ENCODE peak calls at places on chromosomes 7 and 10, in five cellular contexts. D, L, T, Z and M are unnamed samples. For H3K36me3 and H3K4me1, the result is how much of the 10 kb centered on the place peaks cover.

GRCh38 chr7:130960208-130960988 is 226.4 kb upstream of the KLF14 start:
- DNase-seq in D (peak), L (no peak), T (no peak), Z (no peak), M (no peak)

GRCh38 chr7:23183279-23184012 is 1.6 kb downstream of the NUP42 start:
- DNase-seq in D (no peak), L (no peak), T (no peak), Z (no peak), M (no peak)

GRCh38 chr7:131019351-131019750 is 285.3 kb upstream of the KLF14 start:
- DNase-seq in D (no peak), L (no peak), T (no peak), Z (no peak), M (no peak)

GRCh38 chr10:48519731-48520506 is 85.0 kb downstream of the ARHGAP22 start:
- DNase-seq in D (no peak), L (no peak), T (no peak), Z (no peak), M (no peak)

GRCh38 chr7:111910656-111911055 is 295.5 kb downstream of the DOCK4 start:
- DNase-seq in D (no peak), L (no peak), T (no peak), Z (no peak), M (no peak)

GRCh38 chr7:116544488-116544887 is 19.7 kb downstream of the CAV1 start:
- DNase-seq in D (no peak), L (no peak), T (no peak), Z (no peak), M (no peak)

GRCh38 chr7:141785711-141786552 is 4.1 kb upstream of the TAS2R5 start:
- DNase-seq in D (no peak), L (no peak), T (no peak), Z (no peak), M (no peak)

GRCh38 chr7:29243777-29244655 is 49.4 kb downstream of the CHN2 start:
- DNase-seq in D (peak), L (no peak), T (no peak), Z (no peak), M (no peak)

GRCh38 chr7:133540096-133540860 is 287.4 kb downstream of the EXOC4 start:
- DNase-seq in D (no peak), L (no peak), T (no peak), Z (no peak), M (no peak)

GRCh38 chr7:157490465-157490912 is 153.7 kb downstream of the DNAJB6 start:
- DNase-seq in D (peak), L (peak), T (no peak), Z (peak), M (no peak)

GRCh38 chr7:77444123-77444522 is 28.0 kb upstream of the GSAP start:
- DNase-seq in D (no peak), L (no peak), T (no peak), Z (no peak), M (no peak)

GRCh38 chr10:124472071-124472470 is 10.4 kb downstream of the LHPP start:
- DNase-seq in D (no peak), L (no peak), T (no peak), Z (no peak), M (no peak)

GRCh38 chr10:126171555-126171954 is 216.7 kb downstream of the ADAM12 start:
- DNase-seq in D (no peak), L (no peak), T (no peak), Z (no peak), M (no peak)

GRCh38 chr10:17348111-17349008 is 106.0 kb downstream of the ST8SIA6 start:
- DNase-seq in D (no peak), L (peak), T (no peak), Z (peak), M (no peak)

GRCh38 chr7:22563621-22564241 is 63.7 kb upstream of the STEAP1B start:
- DNase-seq in D (no peak), L (no peak), T (no peak), Z (no peak), M (no peak)

GRCh38 chr10:71320592-71320991 is 1.5 kb downstream of the SLC29A3 start:
- DNase-seq in D (no peak), L (no peak), T (no peak), Z (no peak), M (no peak)

GRCh38 chr10:10317151-10317550 is 700.5 kb upstream of the CELF2 start:
- DNase-seq in D (no peak), L (no peak), T (no peak), Z (no peak), M (no peak)

GRCh38 chr7:45153238-45153637 is 4.4 kb upstream of the RAMP3 start:
- DNase-seq in D (peak), L (no peak), T (no peak), Z (peak), M (no peak)

GRCh38 chr7:94154858-94155257 is 150.7 kb upstream of the BET1 start:
- DNase-seq in D (no peak), L (no peak), T (no peak), Z (no peak), M (no peak)

GRCh38 chr7:44119829-44120380 is 3.4 kb downstream of the POLD2 start:
- DNase-seq in D (no peak), L (no peak), T (no peak), Z (no peak), M (no peak)

GRCh38 chr7:148623586-148624282 is 33.2 kb downstream of the C7orf33 start:
- DNase-seq in D (no peak), L (no peak), T (no peak), Z (no peak), M (no peak)

GRCh38 chr10:130495891-130496642 is 359.9 kb downstream of the GLRX3 start:
- DNase-seq in D (no peak), L (no peak), T (peak), Z (no peak), M (no peak)

GRCh38 chr10:33706191-33706590 is 371.7 kb upstream of the NRP1 start:
- DNase-seq in D (no peak), L (peak), T (no peak), Z (no peak), M (no peak)

GRCh38 chr7:158525648-158526484 is 61.8 kb downstream of the PTPRN2 start:
- DNase-seq in D (peak), L (no peak), T (no peak), Z (no peak), M (no peak)

GRCh38 chr7:101875215-101875846 is 57.9 kb downstream of the CUX1 start:
- DNase-seq in D (no peak), L (no peak), T (no peak), Z (no peak), M (no peak)

GRCh38 chr10:11261687-11262086 is 244.0 kb downstream of the CELF2 start:
- DNase-seq in D (no peak), L (no peak), T (no peak), Z (no peak), M (no peak)

GRCh38 chr7:43249808-43250145 is 137.3 kb downstream of the HECW1 start:
- DNase-seq in D (no peak), L (no peak), T (no peak), Z (no peak), M (no peak)

GRCh38 chr7:128039487-128040099 is 8.4 kb upstream of the LRRC4 start:
- DNase-seq in D (no peak), L (no peak), T (no peak), Z (no peak), M (no peak)

GRCh38 chr10:133401500-133401899 is 7.5 kb downstream of the MTG1 start:
- DNase-seq in D (no peak), L (no peak), T (no peak), Z (peak), M (no peak)
- H3K36me3 ChIP-seq in D (under half), L (under half), T (under half), Z (under half), M (under half)

DNA sequence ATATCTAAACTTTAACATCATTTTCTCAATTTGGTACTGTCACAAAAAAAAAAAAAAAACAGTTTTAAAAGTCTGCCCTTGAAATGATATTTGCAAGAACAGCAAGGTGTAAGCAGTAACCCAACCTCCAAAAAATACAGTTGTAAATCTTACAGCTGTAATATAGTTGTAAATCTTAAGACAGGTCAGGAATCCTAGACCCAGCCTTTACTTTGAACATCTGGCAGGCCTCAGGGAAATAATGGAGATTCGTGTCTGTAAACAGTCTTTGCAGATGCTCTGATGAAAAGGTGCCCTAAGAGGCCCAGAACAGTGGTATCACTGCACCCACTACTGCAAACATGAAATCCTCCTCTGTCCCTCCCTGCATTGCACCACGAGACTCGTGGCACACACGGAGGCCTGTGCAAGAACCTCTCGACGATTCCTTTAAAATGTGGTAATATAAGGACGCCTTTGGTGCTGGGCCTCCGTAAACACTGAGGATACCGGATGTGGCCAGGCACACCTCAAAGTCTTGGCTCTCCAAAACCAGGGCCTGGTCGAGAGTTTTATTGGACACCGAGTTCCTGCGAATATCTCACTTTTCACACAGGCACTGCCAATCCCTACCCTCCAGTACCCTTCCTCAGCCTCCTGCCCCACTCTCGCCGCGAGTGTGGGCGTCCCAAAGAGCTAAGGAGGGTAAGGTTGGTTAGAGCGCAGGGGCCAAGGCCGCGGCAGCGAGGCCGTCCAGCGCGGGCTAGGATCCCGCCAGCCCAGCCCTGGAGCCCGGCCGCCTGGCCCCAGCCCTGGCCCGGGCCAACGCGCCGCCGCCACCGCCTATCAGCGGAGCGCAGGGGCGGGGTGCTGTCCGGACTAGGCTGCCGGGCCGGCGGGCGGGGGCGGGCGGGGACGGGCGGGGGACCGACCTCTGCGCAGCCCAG is 475 bp upstream of the REEP3 start:
- DNase-seq in D (peak), L (peak), T (peak), Z (peak), M (no peak)
- H3K4me1 ChIP-seq in D (under half), L (under half), T (under half), Z (under half), M (half or more)

DNA sequence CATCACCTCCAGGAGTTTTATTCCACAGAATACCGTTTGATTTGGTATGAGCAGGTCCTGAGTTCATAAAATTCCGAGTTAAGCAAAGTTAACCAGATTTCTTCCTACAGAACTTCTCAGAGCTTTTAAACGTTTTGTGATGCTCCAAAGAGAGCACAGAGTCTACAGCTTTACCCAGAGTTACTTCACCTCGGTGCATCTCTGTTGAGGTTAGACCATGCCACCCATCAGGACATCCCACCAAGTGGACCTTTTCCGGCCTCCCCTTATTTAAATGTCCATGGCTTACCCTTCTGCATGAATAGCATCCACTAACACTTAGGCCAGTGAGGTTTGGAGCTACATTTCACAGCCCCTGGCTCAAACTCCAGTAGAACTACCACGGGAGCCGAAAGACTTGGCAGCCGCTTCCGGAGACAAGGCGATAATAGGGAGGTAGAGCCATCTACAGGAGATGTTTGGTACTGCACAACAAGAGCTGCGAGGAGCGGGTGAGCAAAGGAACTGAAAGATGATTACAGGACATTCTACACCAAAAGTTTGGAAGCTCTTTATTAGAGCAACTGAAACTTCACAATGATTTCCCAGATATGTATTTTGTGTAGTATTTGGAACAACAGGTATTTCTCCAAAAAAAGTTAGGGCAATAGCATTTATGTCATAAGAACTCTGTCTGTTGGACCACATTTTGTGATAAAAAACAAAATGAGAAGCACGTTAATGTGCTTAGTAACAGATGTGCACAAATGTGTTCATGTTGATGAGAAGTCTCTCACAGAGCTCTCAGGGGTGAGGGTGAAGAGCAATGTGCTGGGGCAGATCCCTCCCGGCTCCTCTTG is 174.7 kb downstream of the HERPUD2 start:
- DNase-seq in D (peak), L (peak), T (no peak), Z (no peak), M (no peak)
- H3K4me3 ChIP-seq in D (no peak), L (no peak), T (no peak), Z (no peak), M (no peak)

GRCh38 chr7:142859411-142859810 is 4.5 kb downstream of the EPHB6 start:
- DNase-seq in D (no peak), L (no peak), T (no peak), Z (no peak), M (no peak)

GRCh38 chr7:142855756-142856564 is 1.1 kb downstream of the EPHB6 start:
- DNase-seq in D (no peak), L (peak), T (no peak), Z (peak), M (no peak)

GRCh38 chr7:142859829-142860228 is 5.0 kb downstream of the EPHB6 start:
- DNase-seq in D (no peak), L (peak), T (no peak), Z (no peak), M (no peak)

GRCh38 chr7:142856565-142857245 is 1.8 kb downstream of the EPHB6 start:
- DNase-seq in D (no peak), L (no peak), T (no peak), Z (no peak), M (no peak)

GRCh38 chr7:142857625-142858024 is 2.7 kb downstream of the EPHB6 start:
- DNase-seq in D (no peak), L (no peak), T (no peak), Z (no peak), M (no peak)
- H3K36me3 ChIP-seq in D (under half), L (under half), T (under half), Z (under half), M (under half)

GRCh38 chr10:123146013-123146891 is 1.7 kb upstream of the HMX2 start:
- DNase-seq in D (no peak), L (no peak), T (no peak), Z (peak), M (no peak)
- H3K4me1 ChIP-seq in D (half or more), L (under half), T (under half), Z (under half), M (under half)

DNA sequence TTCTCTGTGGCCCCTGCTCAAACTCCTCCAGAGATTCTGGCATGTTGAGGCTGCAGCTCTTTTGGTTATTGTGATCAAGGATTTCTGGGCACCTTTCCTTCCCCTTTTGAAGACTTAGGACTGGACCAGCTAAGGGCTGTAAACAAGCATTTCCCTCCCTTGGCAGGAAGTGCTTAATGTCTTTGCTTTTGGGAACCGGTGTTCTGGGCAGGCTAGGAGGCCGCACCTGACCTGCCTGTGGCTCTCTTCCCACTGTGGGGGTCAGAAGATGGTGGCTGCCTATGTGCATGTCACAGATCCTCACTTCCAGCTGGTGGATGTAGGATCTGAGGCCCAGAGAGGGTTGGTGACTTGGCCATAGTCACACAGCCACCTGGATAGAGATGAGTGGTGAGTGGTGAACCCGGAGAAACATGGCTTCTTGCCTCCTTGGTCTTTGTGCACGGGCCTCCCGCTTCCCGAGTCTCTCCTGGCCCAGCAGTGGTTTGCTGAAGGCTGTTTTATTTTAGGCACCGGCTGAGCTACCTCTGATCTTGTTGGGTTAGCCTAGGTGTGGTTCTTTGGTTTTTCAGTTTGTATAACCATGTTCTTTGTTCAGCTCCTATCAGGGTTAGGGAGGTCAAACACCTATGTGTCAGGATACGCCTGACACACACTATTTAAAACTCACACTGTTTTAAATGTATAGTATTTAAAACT is 82.0 kb downstream of the GRK5 start:
- DNase-seq in D (no peak), L (no peak), T (no peak), Z (no peak), M (no peak)
- H3K4me3 ChIP-seq in D (peak), L (no peak), T (no peak), Z (no peak), M (no peak)

GRCh38 chr10:88424881-88425280 is 158.2 kb downstream of the RNLS start:
- DNase-seq in D (no peak), L (no peak), T (no peak), Z (no peak), M (no peak)
- H3K36me3 ChIP-seq in D (under half), L (under half), T (under half), Z (under half), M (under half)

GRCh38 chr7:18893156-18893555 is 224.3 kb downstream of the TWIST1 start:
- DNase-seq in D (no peak), L (no peak), T (no peak), Z (no peak), M (no peak)

GRCh38 chr7:18890885-18891621 is 226.4 kb downstream of the TWIST1 start:
- DNase-seq in D (no peak), L (no peak), T (no peak), Z (no peak), M (no peak)

GRCh38 chr7:18896343-18896975 is 221.0 kb downstream of the TWIST1 start:
- DNase-seq in D (no peak), L (no peak), T (no peak), Z (no peak), M (no peak)

GRCh38 chr7:18895456-18895855 is 222.0 kb downstream of the TWIST1 start:
- DNase-seq in D (no peak), L (no peak), T (no peak), Z (no peak), M (no peak)

DNA sequence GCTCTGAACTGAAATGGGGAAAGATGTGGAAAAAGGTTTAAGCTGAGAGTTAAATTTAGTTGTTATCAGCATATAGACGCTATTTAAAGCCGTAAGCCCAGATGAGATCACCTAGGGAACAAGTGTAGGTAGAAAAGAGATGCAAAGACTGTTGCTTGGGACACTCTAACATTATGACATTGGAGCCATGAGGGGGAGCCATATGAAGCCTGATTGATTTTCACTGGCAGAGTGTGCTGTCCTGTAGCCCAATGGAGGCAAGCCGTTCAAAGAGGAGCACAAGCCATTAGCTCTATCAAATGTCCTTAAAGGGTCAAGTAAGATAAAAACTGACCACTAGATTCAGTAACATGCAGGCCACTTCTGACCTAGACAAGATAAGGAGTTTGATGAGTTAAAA is 223.3 kb downstream of the TWIST1 start:
- DNase-seq in D (no peak), L (no peak), T (no peak), Z (no peak), M (no peak)
- H3K4me1 ChIP-seq in D (under half), L (under half), T (under half), Z (under half), M (under half)

GRCh38 chr7:150740053-150740452 is 2.8 kb downstream of the GIMAP5 start:
- DNase-seq in D (no peak), L (no peak), T (no peak), Z (no peak), M (peak)
- H3K4me3 ChIP-seq in D (peak), L (peak), T (peak), Z (no peak), M (peak)

GRCh38 chr7:135855836-135856235 is 107.2 kb upstream of the FAM180A start:
- DNase-seq in D (no peak), L (no peak), T (no peak), Z (no peak), M (peak)
- H3K36me3 ChIP-seq in D (under half), L (under half), T (under half), Z (under half), M (under half)